ENCODE peak calls at places on chromosomes 13 and 19, in six cellular contexts. One of them, this sample, is unnamed.

GRCh38 chr13:80141114-80141849 is 199.6 kb downstream of the SPRY2 start:
- DNase-seq in A549: no peak
- DNase-seq in ascending aorta: no peak
- DNase-seq in stimulated activated CD8-positive, alpha-beta memory T cell treated with anti-CD3 and anti-CD28 coated beads, Interleukin-4, amount 100 ng/mL, for 48 hours: no peak
- DNase-seq in IMR-90: peak
- DNase-seq in fibroblast of pulmonary artery: peak
- DNase-seq in this sample: peak

GRCh38 chr19:3463959-3464796 is 16.1 kb downstream of the SMIM24 start:
- DNase-seq in A549: no peak
- DNase-seq in ascending aorta: no peak
- DNase-seq in stimulated activated CD8-positive, alpha-beta memory T cell treated with anti-CD3 and anti-CD28 coated beads, Interleukin-4, amount 100 ng/mL, for 48 hours: no peak
- DNase-seq in IMR-90: no peak
- DNase-seq in fibroblast of pulmonary artery: no peak
- DNase-seq in this sample: no peak

GRCh38 chr13:50400930-50401553 is 385.8 kb downstream of the KCNRG start:
- DNase-seq in A549: no peak
- DNase-seq in ascending aorta: no peak
- DNase-seq in stimulated activated CD8-positive, alpha-beta memory T cell treated with anti-CD3 and anti-CD28 coated beads, Interleukin-4, amount 100 ng/mL, for 48 hours: no peak
- DNase-seq in IMR-90: peak
- DNase-seq in fibroblast of pulmonary artery: peak
- DNase-seq in this sample: peak

GRCh38 chr13:30170569-30170968 is 136.8 kb downstream of the KATNAL1 start:
- DNase-seq in A549: no peak
- DNase-seq in ascending aorta: no peak
- DNase-seq in stimulated activated CD8-positive, alpha-beta memory T cell treated with anti-CD3 and anti-CD28 coated beads, Interleukin-4, amount 100 ng/mL, for 48 hours: no peak
- DNase-seq in IMR-90: no peak
- DNase-seq in fibroblast of pulmonary artery: no peak
- DNase-seq in this sample: no peak

GRCh38 chr13:48158290-48158689 is 63.4 kb upstream of the MED4 start:
- DNase-seq in A549: no peak
- DNase-seq in ascending aorta: no peak
- DNase-seq in stimulated activated CD8-positive, alpha-beta memory T cell treated with anti-CD3 and anti-CD28 coated beads, Interleukin-4, amount 100 ng/mL, for 48 hours: no peak
- DNase-seq in IMR-90: no peak
- DNase-seq in fibroblast of pulmonary artery: no peak
- DNase-seq in this sample: no peak

GRCh38 chr19:55116232-55117062 is 990 bp downstream of the PPP1R12C start:
- DNase-seq in A549: peak
- DNase-seq in ascending aorta: no peak
- DNase-seq in stimulated activated CD8-positive, alpha-beta memory T cell treated with anti-CD3 and anti-CD28 coated beads, Interleukin-4, amount 100 ng/mL, for 48 hours: peak
- DNase-seq in IMR-90: peak
- DNase-seq in fibroblast of pulmonary artery: peak
- DNase-seq in this sample: peak

GRCh38 chr19:48934837-48935236 is 1.3 kb downstream of the DHDH start:
- DNase-seq in A549: no peak
- DNase-seq in ascending aorta: no peak
- DNase-seq in stimulated activated CD8-positive, alpha-beta memory T cell treated with anti-CD3 and anti-CD28 coated beads, Interleukin-4, amount 100 ng/mL, for 48 hours: no peak
- DNase-seq in IMR-90: no peak
- DNase-seq in fibroblast of pulmonary artery: no peak
- DNase-seq in this sample: no peak

GRCh38 chr19:34350161-34350561 is 14.8 kb upstream of the GPI start:
- DNase-seq in A549: no peak
- DNase-seq in ascending aorta: no peak
- DNase-seq in stimulated activated CD8-positive, alpha-beta memory T cell treated with anti-CD3 and anti-CD28 coated beads, Interleukin-4, amount 100 ng/mL, for 48 hours: peak
- DNase-seq in IMR-90: peak
- DNase-seq in fibroblast of pulmonary artery: no peak
- DNase-seq in this sample: peak

GRCh38 chr13:77861716-77862115 is 56.9 kb downstream of the EDNRB start:
- DNase-seq in A549: no peak
- DNase-seq in ascending aorta: no peak
- DNase-seq in stimulated activated CD8-positive, alpha-beta memory T cell treated with anti-CD3 and anti-CD28 coated beads, Interleukin-4, amount 100 ng/mL, for 48 hours: no peak
- DNase-seq in IMR-90: no peak
- DNase-seq in fibroblast of pulmonary artery: peak
- DNase-seq in this sample: peak

GRCh38 chr13:23844132-23844531 is 45.1 kb downstream of the MIPEP start:
- DNase-seq in A549: no peak
- DNase-seq in ascending aorta: no peak
- DNase-seq in stimulated activated CD8-positive, alpha-beta memory T cell treated with anti-CD3 and anti-CD28 coated beads, Interleukin-4, amount 100 ng/mL, for 48 hours: no peak
- DNase-seq in IMR-90: no peak
- DNase-seq in fibroblast of pulmonary artery: no peak
- DNase-seq in this sample: no peak

GRCh38 chr19:33376423-33376822 is 2.9 kb downstream of the CEBPG start:
- DNase-seq in A549: peak
- DNase-seq in ascending aorta: no peak
- DNase-seq in stimulated activated CD8-positive, alpha-beta memory T cell treated with anti-CD3 and anti-CD28 coated beads, Interleukin-4, amount 100 ng/mL, for 48 hours: peak
- DNase-seq in IMR-90: peak
- DNase-seq in fibroblast of pulmonary artery: peak
- DNase-seq in this sample: peak

GRCh38 chr13:40585911-40586471 is 80.5 kb downstream of the FOXO1 start:
- DNase-seq in A549: no peak
- DNase-seq in ascending aorta: no peak
- DNase-seq in stimulated activated CD8-positive, alpha-beta memory T cell treated with anti-CD3 and anti-CD28 coated beads, Interleukin-4, amount 100 ng/mL, for 48 hours: no peak
- DNase-seq in IMR-90: no peak
- DNase-seq in fibroblast of pulmonary artery: peak
- DNase-seq in this sample: no peak

GRCh38 chr19:15195987-15196682 is 4.7 kb downstream of the NOTCH3 start:
- DNase-seq in A549: no peak
- DNase-seq in ascending aorta: no peak
- DNase-seq in stimulated activated CD8-positive, alpha-beta memory T cell treated with anti-CD3 and anti-CD28 coated beads, Interleukin-4, amount 100 ng/mL, for 48 hours: peak
- DNase-seq in IMR-90: no peak
- DNase-seq in fibroblast of pulmonary artery: no peak
- DNase-seq in this sample: peak

GRCh38 chr19:44808463-44809371 is at the start of gene BCAM:
- DNase-seq in A549: peak
- DNase-seq in ascending aorta: no peak
- DNase-seq in stimulated activated CD8-positive, alpha-beta memory T cell treated with anti-CD3 and anti-CD28 coated beads, Interleukin-4, amount 100 ng/mL, for 48 hours: no peak
- DNase-seq in IMR-90: peak
- DNase-seq in fibroblast of pulmonary artery: peak
- DNase-seq in this sample: peak

GRCh38 chr19:54523403-54523802 is 20.8 kb downstream of the LAIR2 start:
- DNase-seq in A549: no peak
- DNase-seq in ascending aorta: no peak
- DNase-seq in stimulated activated CD8-positive, alpha-beta memory T cell treated with anti-CD3 and anti-CD28 coated beads, Interleukin-4, amount 100 ng/mL, for 48 hours: peak
- DNase-seq in IMR-90: peak
- DNase-seq in fibroblast of pulmonary artery: peak
- DNase-seq in this sample: no peak

GRCh38 chr19:1469200-1469935 is 9.6 kb downstream of the C19orf25 start:
- DNase-seq in A549: no peak
- DNase-seq in ascending aorta: no peak
- DNase-seq in stimulated activated CD8-positive, alpha-beta memory T cell treated with anti-CD3 and anti-CD28 coated beads, Interleukin-4, amount 100 ng/mL, for 48 hours: peak
- DNase-seq in IMR-90: no peak
- DNase-seq in fibroblast of pulmonary artery: no peak
- DNase-seq in this sample: no peak

GRCh38 chr13:109380457-109380856 is 405.9 kb downstream of the IRS2 start:
- DNase-seq in A549: no peak
- DNase-seq in ascending aorta: no peak
- DNase-seq in stimulated activated CD8-positive, alpha-beta memory T cell treated with anti-CD3 and anti-CD28 coated beads, Interleukin-4, amount 100 ng/mL, for 48 hours: no peak
- DNase-seq in IMR-90: no peak
- DNase-seq in fibroblast of pulmonary artery: no peak
- DNase-seq in this sample: no peak

GRCh38 chr19:18291019-18291524 is 9.7 kb upstream of the JUND start:
- DNase-seq in A549: no peak
- DNase-seq in ascending aorta: no peak
- DNase-seq in stimulated activated CD8-positive, alpha-beta memory T cell treated with anti-CD3 and anti-CD28 coated beads, Interleukin-4, amount 100 ng/mL, for 48 hours: no peak
- DNase-seq in IMR-90: no peak
- DNase-seq in fibroblast of pulmonary artery: no peak
- DNase-seq in this sample: peak